ENCODE peak calls at places on chromosomes 7 and 10, in six cellular contexts. One of them, this sample, is unnamed.
A peak's percentile ranks its signal among the peaks of the same experiment; 100 is the strongest.

GRCh38 chr10:16116404-16117304 is 256.3 kb upstream of the MINDY3 start:
- DNase-seq in ascending aorta: no peak
- DNase-seq in GM23338: peak; percentile 77
- DNase-seq in bronchial epithelial cell: peak; percentile 12
- DNase-seq in breast epithelium: no peak
- DNase-seq in naive thymus-derived CD4-positive, alpha-beta T cell: no peak
- DNase-seq in this sample: no peak

GRCh38 chr7:151745090-151745638 is 131.8 kb downstream of the PRKAG2 start:
- DNase-seq in ascending aorta: peak; percentile 94
- DNase-seq in GM23338: no peak
- DNase-seq in naive thymus-derived CD4-positive, alpha-beta T cell: no peak
- DNase-seq in breast epithelium: no peak
- DNase-seq in bronchial epithelial cell: peak; percentile 84
- DNase-seq in this sample: no peak

GRCh38 chr7:117863618-117864017 is 9.6 kb downstream of the CTTNBP2 start:
- DNase-seq in ascending aorta: no peak
- DNase-seq in naive thymus-derived CD4-positive, alpha-beta T cell: no peak
- DNase-seq in bronchial epithelial cell: no peak
- DNase-seq in GM23338: no peak
- DNase-seq in breast epithelium: no peak
- DNase-seq in this sample: no peak

GRCh38 chr10:61452229-61452651 is 941 bp downstream of the TMEM26 start:
- DNase-seq in ascending aorta: no peak
- DNase-seq in GM23338: peak; percentile 71
- DNase-seq in breast epithelium: no peak
- DNase-seq in naive thymus-derived CD4-positive, alpha-beta T cell: no peak
- DNase-seq in bronchial epithelial cell: no peak
- DNase-seq in this sample: no peak

GRCh38 chr10:90644165-90644564 is 213.7 kb downstream of the HTR7 start:
- DNase-seq in breast epithelium: no peak
- DNase-seq in GM23338: no peak
- DNase-seq in naive thymus-derived CD4-positive, alpha-beta T cell: no peak
- DNase-seq in bronchial epithelial cell: peak; percentile 58
- DNase-seq in ascending aorta: no peak
- DNase-seq in this sample: no peak

GRCh38 chr10:59362184-59362966 is at the start of gene FAM13C:
- DNase-seq in naive thymus-derived CD4-positive, alpha-beta T cell: no peak
- DNase-seq in GM23338: peak; percentile 85
- DNase-seq in bronchial epithelial cell: peak; percentile 52
- DNase-seq in ascending aorta: peak; percentile 79
- DNase-seq in breast epithelium: peak; percentile 68
- DNase-seq in this sample: no peak

GRCh38 chr7:127153315-127153714 is 99.4 kb downstream of the GRM8 start:
- DNase-seq in naive thymus-derived CD4-positive, alpha-beta T cell: no peak
- DNase-seq in bronchial epithelial cell: no peak
- DNase-seq in GM23338: no peak
- DNase-seq in ascending aorta: no peak
- DNase-seq in breast epithelium: no peak
- DNase-seq in this sample: no peak

GRCh38 chr10:44576715-44577191 is 191.9 kb upstream of the CXCL12 start:
- DNase-seq in naive thymus-derived CD4-positive, alpha-beta T cell: no peak
- DNase-seq in bronchial epithelial cell: no peak
- DNase-seq in ascending aorta: no peak
- DNase-seq in breast epithelium: no peak
- DNase-seq in GM23338: no peak
- DNase-seq in this sample: no peak

GRCh38 chr7:150388709-150389531 is 9.8 kb downstream of the ZNF775 start:
- DNase-seq in GM23338: peak; percentile 70
- DNase-seq in naive thymus-derived CD4-positive, alpha-beta T cell: no peak
- DNase-seq in ascending aorta: peak; percentile 77
- DNase-seq in breast epithelium: peak; percentile 69
- DNase-seq in bronchial epithelial cell: no peak
- DNase-seq in this sample: no peak

GRCh38 chr10:124719213-124719851 is 24.8 kb downstream of the FAM53B start:
- DNase-seq in breast epithelium: peak; percentile 65
- DNase-seq in GM23338: peak; percentile 71
- DNase-seq in ascending aorta: peak; percentile 78
- DNase-seq in naive thymus-derived CD4-positive, alpha-beta T cell: no peak
- DNase-seq in bronchial epithelial cell: peak; percentile 82
- DNase-seq in this sample: no peak

GRCh38 chr7:14905764-14906163 is 3.2 kb upstream of the DGKB start:
- DNase-seq in ascending aorta: no peak
- DNase-seq in naive thymus-derived CD4-positive, alpha-beta T cell: no peak
- DNase-seq in bronchial epithelial cell: no peak
- DNase-seq in breast epithelium: no peak
- DNase-seq in GM23338: no peak
- DNase-seq in this sample: no peak

GRCh38 chr10:44415121-44415520 is 30.2 kb upstream of the CXCL12 start:
- DNase-seq in naive thymus-derived CD4-positive, alpha-beta T cell: no peak
- DNase-seq in breast epithelium: no peak
- DNase-seq in bronchial epithelial cell: no peak
- DNase-seq in GM23338: no peak
- DNase-seq in ascending aorta: no peak
- DNase-seq in this sample: no peak

GRCh38 chr7:157650131-157650631 is 313.4 kb downstream of the DNAJB6 start:
- DNase-seq in naive thymus-derived CD4-positive, alpha-beta T cell: no peak
- DNase-seq in GM23338: no peak
- DNase-seq in breast epithelium: no peak
- DNase-seq in bronchial epithelial cell: no peak
- DNase-seq in ascending aorta: peak; percentile 56
- DNase-seq in this sample: no peak

GRCh38 chr7:155007947-155008346 is 5.0 kb upstream of the PAXIP1 start:
- DNase-seq in naive thymus-derived CD4-positive, alpha-beta T cell: no peak
- DNase-seq in bronchial epithelial cell: no peak
- DNase-seq in GM23338: peak; percentile 86
- DNase-seq in breast epithelium: no peak
- DNase-seq in ascending aorta: no peak
- DNase-seq in this sample: no peak

GRCh38 chr10:130875897-130876472 is 435.5 kb downstream of the TCERG1L start:
- DNase-seq in GM23338: no peak
- DNase-seq in ascending aorta: no peak
- DNase-seq in breast epithelium: no peak
- DNase-seq in naive thymus-derived CD4-positive, alpha-beta T cell: no peak
- DNase-seq in bronchial epithelial cell: no peak
- DNase-seq in this sample: no peak

GRCh38 chr7:96397936-96398596 is 76.2 kb upstream of the SLC25A13 start:
- DNase-seq in ascending aorta: no peak
- DNase-seq in bronchial epithelial cell: no peak
- DNase-seq in breast epithelium: no peak
- DNase-seq in GM23338: peak; percentile 51
- DNase-seq in naive thymus-derived CD4-positive, alpha-beta T cell: no peak
- DNase-seq in this sample: no peak

GRCh38 chr7:105664816-105665525 is 83.7 kb upstream of the EFCAB10 start:
- DNase-seq in bronchial epithelial cell: no peak
- DNase-seq in ascending aorta: no peak
- DNase-seq in breast epithelium: no peak
- DNase-seq in GM23338: peak; percentile 76
- DNase-seq in naive thymus-derived CD4-positive, alpha-beta T cell: no peak
- DNase-seq in this sample: no peak

GRCh38 chr10:124997791-124998623 is 56.1 kb downstream of the ZRANB1 start:
- DNase-seq in bronchial epithelial cell: no peak
- DNase-seq in naive thymus-derived CD4-positive, alpha-beta T cell: no peak
- DNase-seq in GM23338: no peak
- DNase-seq in breast epithelium: no peak
- DNase-seq in ascending aorta: peak; percentile 66
- DNase-seq in this sample: no peak

GRCh38 chr10:127619550-127619949 is 70.4 kb downstream of the NPS start:
- DNase-seq in ascending aorta: no peak
- DNase-seq in naive thymus-derived CD4-positive, alpha-beta T cell: no peak
- DNase-seq in breast epithelium: no peak
- DNase-seq in GM23338: no peak
- DNase-seq in bronchial epithelial cell: no peak
- DNase-seq in this sample: no peak

GRCh38 chr7:15860264-15860949 is 173.9 kb upstream of the MEOX2 start:
- DNase-seq in breast epithelium: no peak
- DNase-seq in ascending aorta: no peak
- DNase-seq in naive thymus-derived CD4-positive, alpha-beta T cell: no peak
- DNase-seq in bronchial epithelial cell: no peak
- DNase-seq in GM23338: no peak
- DNase-seq in this sample: no peak

GRCh38 chr10:95315509-95315908 is 24.7 kb upstream of the PDLIM1 start:
- DNase-seq in breast epithelium: no peak
- DNase-seq in ascending aorta: no peak
- DNase-seq in GM23338: no peak
- DNase-seq in naive thymus-derived CD4-positive, alpha-beta T cell: no peak
- DNase-seq in bronchial epithelial cell: no peak
- DNase-seq in this sample: no peak

GRCh38 chr7:137454169-137455166 is 110.9 kb upstream of the PTN start:
- DNase-seq in ascending aorta: peak; percentile 66
- DNase-seq in naive thymus-derived CD4-positive, alpha-beta T cell: no peak
- DNase-seq in GM23338: peak; percentile 66
- DNase-seq in bronchial epithelial cell: peak; percentile 44
- DNase-seq in breast epithelium: no peak
- DNase-seq in this sample: no peak

GRCh38 chr7:43303740-43304241 is 191.3 kb downstream of the HECW1 start:
- DNase-seq in naive thymus-derived CD4-positive, alpha-beta T cell: no peak
- DNase-seq in breast epithelium: no peak
- DNase-seq in bronchial epithelial cell: peak; percentile 64
- DNase-seq in GM23338: no peak
- DNase-seq in ascending aorta: no peak
- DNase-seq in this sample: no peak

GRCh38 chr10:119758448-119758847 is 32.6 kb downstream of the INPP5F start:
- DNase-seq in GM23338: no peak
- DNase-seq in ascending aorta: no peak
- DNase-seq in naive thymus-derived CD4-positive, alpha-beta T cell: no peak
- DNase-seq in breast epithelium: no peak
- DNase-seq in bronchial epithelial cell: no peak
- DNase-seq in this sample: no peak

GRCh38 chr7:28900311-28900710 is 57.8 kb downstream of the TRIL start:
- DNase-seq in ascending aorta: no peak
- DNase-seq in naive thymus-derived CD4-positive, alpha-beta T cell: no peak
- DNase-seq in GM23338: no peak
- DNase-seq in breast epithelium: no peak
- DNase-seq in bronchial epithelial cell: no peak
- DNase-seq in this sample: no peak

GRCh38 chr7:28904539-28905143 is 53.5 kb downstream of the TRIL start:
- DNase-seq in bronchial epithelial cell: peak; percentile 10
- DNase-seq in naive thymus-derived CD4-positive, alpha-beta T cell: no peak
- DNase-seq in ascending aorta: no peak
- DNase-seq in GM23338: no peak
- DNase-seq in breast epithelium: no peak
- DNase-seq in this sample: no peak

GRCh38 chr7:28908775-28909174 is 49.4 kb downstream of the TRIL start:
- DNase-seq in naive thymus-derived CD4-positive, alpha-beta T cell: no peak
- DNase-seq in bronchial epithelial cell: no peak
- DNase-seq in ascending aorta: no peak
- DNase-seq in breast epithelium: no peak
- DNase-seq in GM23338: no peak
- DNase-seq in this sample: no peak

DNA sequence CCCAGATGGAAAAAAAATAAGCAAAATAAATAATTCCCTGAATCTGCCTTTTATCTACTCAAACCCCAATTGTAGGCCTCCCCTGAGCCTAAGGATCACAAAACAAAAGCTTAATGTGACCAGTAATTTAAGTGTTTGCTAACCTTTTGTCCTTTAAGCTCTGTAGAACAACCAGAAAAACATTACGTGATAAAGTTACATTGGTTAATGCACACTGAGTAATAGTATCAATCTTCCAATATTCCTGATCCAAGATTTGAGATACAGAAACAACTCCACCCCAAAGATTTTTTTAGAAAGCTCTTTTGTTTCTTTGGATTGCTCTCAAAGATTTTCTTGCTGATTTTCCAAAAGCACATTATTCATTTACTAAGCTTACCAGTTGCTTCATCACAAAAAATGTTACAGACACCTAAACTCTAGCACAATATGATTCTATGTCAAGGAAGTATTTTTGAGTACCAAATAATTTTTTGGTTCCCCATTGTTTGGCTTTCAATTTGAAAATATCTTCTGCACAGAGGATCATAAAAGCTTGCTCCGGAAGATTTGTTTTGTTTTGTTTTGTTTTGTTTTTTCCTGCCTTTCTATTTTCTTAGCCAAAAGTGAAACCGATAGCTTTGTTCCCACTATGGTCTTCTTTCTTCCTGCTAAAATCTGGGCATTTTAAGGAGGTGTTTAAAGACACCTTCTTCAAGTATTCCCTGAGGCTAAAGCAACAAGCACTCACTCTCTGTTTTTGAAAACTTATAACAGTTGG is 54.2 kb downstream of the TRIL start:
- DNase-seq in GM23338: no peak
- DNase-seq in naive thymus-derived CD4-positive, alpha-beta T cell: no peak
- DNase-seq in breast epithelium: no peak
- DNase-seq in bronchial epithelial cell: no peak
- DNase-seq in ascending aorta: no peak
- DNase-seq in this sample: no peak
- H3K4me3 ChIP-seq in GM23338: no peak overlapping the region
- H3K4me3 ChIP-seq in naive thymus-derived CD4-positive, alpha-beta T cell: no peak overlapping the region
- H3K4me3 ChIP-seq in breast epithelium: peak overlapping the region; percentile 58
- H3K4me3 ChIP-seq in bronchial epithelial cell: no peak overlapping the region
- H3K4me3 ChIP-seq in ascending aorta: peak overlapping the region; percentile 10
- H3K4me3 ChIP-seq in this sample: peak overlapping the region; percentile 49

GRCh38 chr10:3074145-3074665 is 6.9 kb downstream of the PFKP start:
- DNase-seq in naive thymus-derived CD4-positive, alpha-beta T cell: no peak
- DNase-seq in bronchial epithelial cell: peak; percentile 34
- DNase-seq in ascending aorta: no peak
- DNase-seq in GM23338: no peak
- DNase-seq in breast epithelium: no peak
- DNase-seq in this sample: no peak
- H3K36me3 ChIP-seq in naive thymus-derived CD4-positive, alpha-beta T cell: no peaks in the 10 kb centered on the region
- H3K36me3 ChIP-seq in bronchial epithelial cell: peaks cover 10% of the 10 kb centered on the region
- H3K36me3 ChIP-seq in ascending aorta: no peaks in the 10 kb centered on the region
- H3K36me3 ChIP-seq in GM23338: peaks cover 4% of the 10 kb centered on the region
- H3K36me3 ChIP-seq in breast epithelium: no peaks in the 10 kb centered on the region
- H3K36me3 ChIP-seq in this sample: peaks cover 41% of the 10 kb centered on the region

GRCh38 chr10:78406648-78407008 is 373.0 kb downstream of the RPS24 start:
- DNase-seq in GM23338: no peak
- DNase-seq in naive thymus-derived CD4-positive, alpha-beta T cell: no peak
- DNase-seq in breast epithelium: no peak
- DNase-seq in ascending aorta: peak; percentile 35
- DNase-seq in bronchial epithelial cell: no peak
- DNase-seq in this sample: no peak
- H3K4me3 ChIP-seq in GM23338: peak overlapping the region; percentile 68
- H3K4me3 ChIP-seq in naive thymus-derived CD4-positive, alpha-beta T cell: peak overlapping the region; percentile 50
- H3K4me3 ChIP-seq in breast epithelium: peak overlapping the region; percentile 62
- H3K4me3 ChIP-seq in ascending aorta: peak overlapping the region; percentile 49
- H3K4me3 ChIP-seq in bronchial epithelial cell: no peak overlapping the region
- H3K4me3 ChIP-seq in this sample: no peak overlapping the region

GRCh38 chr7:130650616-130651015 is 17.9 kb downstream of the COPG2 start:
- DNase-seq in ascending aorta: no peak
- DNase-seq in breast epithelium: no peak
- DNase-seq in naive thymus-derived CD4-positive, alpha-beta T cell: no peak
- DNase-seq in GM23338: no peak
- DNase-seq in bronchial epithelial cell: no peak
- DNase-seq in this sample: no peak

GRCh38 chr7:130649004-130649790 is 19.4 kb downstream of the COPG2 start:
- DNase-seq in naive thymus-derived CD4-positive, alpha-beta T cell: no peak
- DNase-seq in bronchial epithelial cell: no peak
- DNase-seq in breast epithelium: no peak
- DNase-seq in GM23338: no peak
- DNase-seq in ascending aorta: no peak
- DNase-seq in this sample: no peak

DNA sequence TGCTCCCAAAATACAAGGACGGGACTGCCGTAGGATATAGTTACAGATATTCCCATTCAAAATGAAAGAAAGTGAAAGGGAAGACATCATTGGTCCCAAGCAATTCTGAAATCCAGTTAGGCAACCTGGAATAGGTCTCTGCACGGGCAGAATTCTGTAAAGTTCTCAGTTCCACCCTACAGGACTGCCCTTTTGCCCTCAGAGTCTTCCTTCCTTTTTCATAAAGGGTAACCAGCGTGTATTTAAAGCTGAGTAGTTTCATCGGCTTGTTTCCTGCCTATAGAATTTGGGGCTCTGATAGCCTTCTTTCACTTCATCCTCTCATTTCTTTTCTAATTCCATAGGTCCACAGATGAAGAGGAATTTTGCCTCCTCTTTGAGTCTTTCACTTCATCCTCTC is 20.0 kb downstream of the COPG2 start:
- DNase-seq in breast epithelium: no peak
- DNase-seq in naive thymus-derived CD4-positive, alpha-beta T cell: no peak
- DNase-seq in bronchial epithelial cell: no peak
- DNase-seq in ascending aorta: no peak
- DNase-seq in GM23338: no peak
- DNase-seq in this sample: no peak
- H3K36me3 ChIP-seq in breast epithelium: no peaks in the 10 kb centered on the region
- H3K36me3 ChIP-seq in naive thymus-derived CD4-positive, alpha-beta T cell: no peaks in the 10 kb centered on the region
- H3K36me3 ChIP-seq in bronchial epithelial cell: no peaks in the 10 kb centered on the region
- H3K36me3 ChIP-seq in ascending aorta: peaks cover 30% of the 10 kb centered on the region
- H3K36me3 ChIP-seq in GM23338: no peaks in the 10 kb centered on the region
- H3K36me3 ChIP-seq in this sample: no peaks in the 10 kb centered on the region